ENCODE peak calls at places on chromosomes 3 and 15, in nine cellular contexts. D, C, O, T, X, I, P, H and L are unnamed samples.
A peak's percentile ranks its signal among the peaks of the same experiment; 100 is the strongest.

GRCh38 chr3:86978111-86978528 is 12.8 kb downstream of the VGLL3 start:
- DNase-seq in D (peak; percentile 63), C (no peak), O (no peak), T (no peak), X (no peak), I (no peak), P (no peak), H (no peak), L (no peak)

GRCh38 chr3:8757551-8758518 is 11.6 kb downstream of the OXTR start:
- DNase-seq in D (peak; percentile 87), C (no peak), O (peak; percentile 58), T (no peak), X (no peak), I (no peak), P (no peak), H (no peak), L (no peak)

GRCh38 chr3:194396897-194397756 is 1.9 kb downstream of the GP5 start:
- DNase-seq in D (no peak), C (no peak), O (no peak), T (peak; percentile 57), X (no peak), I (no peak), P (no peak), H (peak; percentile 49), L (peak; percentile 40)

GRCh38 chr3:129028866-129029265 is 27.8 kb downstream of the EFCC1 start:
- DNase-seq in D (no peak), C (no peak), O (no peak), T (no peak), X (no peak), I (no peak), P (no peak), H (no peak), L (no peak)

GRCh38 chr3:132360717-132361116 is 43.5 kb downstream of the ACP3 start:
- DNase-seq in D (no peak), C (no peak), O (no peak), T (no peak), X (no peak), I (no peak), P (no peak), H (no peak), L (no peak)

GRCh38 chr3:149487598-149488197 is 13.2 kb downstream of the TM4SF4 start:
- DNase-seq in D (no peak), C (peak; percentile 78), O (no peak), T (no peak), X (no peak), I (no peak), P (no peak), H (peak; percentile 65), L (peak; percentile 54)

GRCh38 chr15:41858756-41859155 is 20.1 kb downstream of the PLA2G4B start:
- DNase-seq in D (no peak), C (no peak), O (no peak), T (no peak), X (no peak), I (no peak), P (no peak), H (no peak), L (no peak)

GRCh38 chr15:64810499-64811326 is 14.7 kb downstream of the PIF1 start:
- DNase-seq in D (no peak), C (no peak), O (no peak), T (no peak), X (no peak), I (no peak), P (no peak), H (no peak), L (no peak)

GRCh38 chr3:169664034-169664820 is 715 bp upstream of the MECOM start:
- DNase-seq in D (no peak), C (peak; percentile 45), O (no peak), T (no peak), X (peak; percentile 43), I (no peak), P (no peak), H (no peak), L (peak; percentile 12)

GRCh38 chr15:93073465-93073952 is 15.5 kb downstream of the RGMA start:
- DNase-seq in D (no peak), C (no peak), O (no peak), T (no peak), X (no peak), I (no peak), P (no peak), H (no peak), L (no peak)

GRCh38 chr3:24867783-24868182 is 373.1 kb upstream of the THRB start:
- DNase-seq in D (peak; percentile 17), C (no peak), O (no peak), T (no peak), X (no peak), I (peak; percentile 1), P (no peak), H (no peak), L (no peak)

GRCh38 chr15:84824260-84824690 is 7.1 kb downstream of the ALPK3 start:
- DNase-seq in D (peak; percentile 48), C (no peak), O (no peak), T (no peak), X (no peak), I (no peak), P (no peak), H (no peak), L (no peak)

GRCh38 chr15:30921781-30922371 is 18.2 kb downstream of the FAN1 start:
- DNase-seq in D (no peak), C (peak; percentile 76), O (peak; percentile 39), T (no peak), X (peak; percentile 54), I (no peak), P (no peak), H (no peak), L (no peak)

GRCh38 chr3:8519156-8519555 is 17.5 kb downstream of the LMCD1 start:
- DNase-seq in D (peak; percentile 93), C (no peak), O (peak; percentile 73), T (no peak), X (no peak), I (peak; percentile 68), P (no peak), H (no peak), L (no peak)

GRCh38 chr3:182182531-182182968 is 470.8 kb downstream of the SOX2 start:
- DNase-seq in D (peak; percentile 4), C (no peak), O (no peak), T (no peak), X (no peak), I (no peak), P (no peak), H (no peak), L (no peak)

GRCh38 chr3:58580826-58581327 is 3.7 kb upstream of the FAM107A start:
- DNase-seq in D (no peak), C (no peak), O (no peak), T (no peak), X (no peak), I (no peak), P (no peak), H (no peak), L (no peak)